ENCODE peak calls at places on chromosomes 12 and 14, in five cellular contexts. One of them, this sample, is unnamed.

GRCh38 chr12:67981236-67982164 is 7.7 kb upstream of the IFNG-AS1 start:
- DNase-seq in SIG-M5: no peak
- DNase-seq in T-helper 1 cell: no peak
- DNase-seq in left lung: no peak
- DNase-seq in GM03348: peak
- DNase-seq in this sample: no peak

GRCh38 chr14:75372260-75372659 is 55.6 kb upstream of the JDP2 start:
- DNase-seq in SIG-M5: no peak
- DNase-seq in T-helper 1 cell: no peak
- DNase-seq in left lung: no peak
- DNase-seq in GM03348: no peak
- DNase-seq in this sample: no peak

GRCh38 chr14:49972840-49973239 is 80.0 kb downstream of the ARF6 start:
- DNase-seq in SIG-M5: no peak
- DNase-seq in T-helper 1 cell: peak
- DNase-seq in left lung: peak
- DNase-seq in GM03348: peak
- DNase-seq in this sample: no peak

GRCh38 chr14:66496911-66497310 is 10.7 kb downstream of the CCDC196 start:
- DNase-seq in SIG-M5: no peak
- DNase-seq in T-helper 1 cell: no peak
- DNase-seq in left lung: no peak
- DNase-seq in GM03348: no peak
- DNase-seq in this sample: no peak

GRCh38 chr12:10562306-10562933 is 51.0 kb downstream of the MAGOHB start:
- DNase-seq in SIG-M5: no peak
- DNase-seq in T-helper 1 cell: no peak
- DNase-seq in left lung: no peak
- DNase-seq in GM03348: peak
- DNase-seq in this sample: no peak

GRCh38 chr12:75979181-75979580 is 52.4 kb downstream of the PHLDA1 start:
- DNase-seq in SIG-M5: no peak
- DNase-seq in T-helper 1 cell: no peak
- DNase-seq in left lung: no peak
- DNase-seq in GM03348: no peak
- DNase-seq in this sample: no peak

GRCh38 chr14:24944800-24945199 is 105.1 kb downstream of the STXBP6 start:
- DNase-seq in SIG-M5: no peak
- DNase-seq in T-helper 1 cell: no peak
- DNase-seq in left lung: no peak
- DNase-seq in GM03348: no peak
- DNase-seq in this sample: no peak

GRCh38 chr12:26523708-26524150 is 309.3 kb downstream of the ITPR2 start:
- DNase-seq in SIG-M5: peak
- DNase-seq in T-helper 1 cell: no peak
- DNase-seq in left lung: peak
- DNase-seq in GM03348: peak
- DNase-seq in this sample: peak

GRCh38 chr14:66992776-66993175 is 196.5 kb upstream of the GARIN2 start:
- DNase-seq in SIG-M5: no peak
- DNase-seq in T-helper 1 cell: no peak
- DNase-seq in left lung: no peak
- DNase-seq in GM03348: no peak
- DNase-seq in this sample: no peak

GRCh38 chr14:76810953-76811400 is 1.7 kb downstream of the ANGEL1 start:
- DNase-seq in SIG-M5: no peak
- DNase-seq in T-helper 1 cell: no peak
- DNase-seq in left lung: no peak
- DNase-seq in GM03348: peak
- DNase-seq in this sample: no peak

GRCh38 chr12:10385181-10385613 is 4.6 kb downstream of the KLRK1 start:
- DNase-seq in SIG-M5: no peak
- DNase-seq in T-helper 1 cell: no peak
- DNase-seq in left lung: no peak
- DNase-seq in GM03348: no peak
- DNase-seq in this sample: no peak

GRCh38 chr12:65728913-65729793 is 95.1 kb upstream of the HMGA2 start:
- DNase-seq in SIG-M5: no peak
- DNase-seq in T-helper 1 cell: no peak
- DNase-seq in left lung: no peak
- DNase-seq in GM03348: peak
- DNase-seq in this sample: no peak

GRCh38 chr12:80056845-80057244 is 42.5 kb upstream of the OTOGL start:
- DNase-seq in SIG-M5: no peak
- DNase-seq in T-helper 1 cell: no peak
- DNase-seq in left lung: no peak
- DNase-seq in GM03348: no peak
- DNase-seq in this sample: no peak

GRCh38 chr14:102901633-102902032 is 20.8 kb upstream of the AMN start:
- DNase-seq in SIG-M5: no peak
- DNase-seq in T-helper 1 cell: no peak
- DNase-seq in left lung: no peak
- DNase-seq in GM03348: no peak
- DNase-seq in this sample: no peak

GRCh38 chr14:68552597-68552996 is 240.3 kb downstream of the ZFP36L1 start:
- DNase-seq in SIG-M5: no peak
- DNase-seq in T-helper 1 cell: no peak
- DNase-seq in left lung: no peak
- DNase-seq in GM03348: peak
- DNase-seq in this sample: no peak

GRCh38 chr14:72679106-72679505 is 214.8 kb downstream of the DPF3 start:
- DNase-seq in SIG-M5: no peak
- DNase-seq in T-helper 1 cell: no peak
- DNase-seq in left lung: no peak
- DNase-seq in GM03348: no peak
- DNase-seq in this sample: no peak

GRCh38 chr14:93780811-93781210 is 7.5 kb downstream of the PRIMA1 start:
- DNase-seq in SIG-M5: no peak
- DNase-seq in T-helper 1 cell: no peak
- DNase-seq in left lung: no peak
- DNase-seq in GM03348: no peak
- DNase-seq in this sample: no peak

GRCh38 chr12:94650143-94651056 is at the start of gene TMCC3:
- DNase-seq in SIG-M5: no peak
- DNase-seq in T-helper 1 cell: peak
- DNase-seq in left lung: peak
- DNase-seq in GM03348: peak
- DNase-seq in this sample: peak

GRCh38 chr12:76713130-76713529 is 50.8 kb upstream of the ZDHHC17 start:
- DNase-seq in SIG-M5: no peak
- DNase-seq in T-helper 1 cell: no peak
- DNase-seq in left lung: no peak
- DNase-seq in GM03348: no peak
- DNase-seq in this sample: no peak

GRCh38 chr12:77720258-77720657 is 110.4 kb upstream of the NAV3 start:
- DNase-seq in SIG-M5: no peak
- DNase-seq in T-helper 1 cell: no peak
- DNase-seq in left lung: no peak
- DNase-seq in GM03348: no peak
- DNase-seq in this sample: no peak

GRCh38 chr12:76457010-76457409 is 102.6 kb downstream of the OSBPL8 start:
- DNase-seq in SIG-M5: no peak
- DNase-seq in T-helper 1 cell: no peak
- DNase-seq in left lung: no peak
- DNase-seq in GM03348: no peak
- DNase-seq in this sample: no peak

GRCh38 chr14:65948302-65948701 is 535.8 kb downstream of the FUT8 start:
- DNase-seq in SIG-M5: no peak
- DNase-seq in T-helper 1 cell: no peak
- DNase-seq in left lung: no peak
- DNase-seq in GM03348: no peak
- DNase-seq in this sample: no peak

GRCh38 chr12:46558696-46559095 is 186.1 kb upstream of the SLC38A2 start:
- DNase-seq in SIG-M5: no peak
- DNase-seq in T-helper 1 cell: no peak
- DNase-seq in left lung: no peak
- DNase-seq in GM03348: no peak
- DNase-seq in this sample: no peak

GRCh38 chr12:112163471-112164325 is 38.3 kb downstream of the TRAFD1 start:
- DNase-seq in SIG-M5: no peak
- DNase-seq in T-helper 1 cell: no peak
- DNase-seq in left lung: peak
- DNase-seq in GM03348: no peak
- DNase-seq in this sample: no peak

GRCh38 chr14:94394594-94395305 is 6.3 kb upstream of the SERPINA1 start:
- DNase-seq in SIG-M5: peak
- DNase-seq in T-helper 1 cell: no peak
- DNase-seq in left lung: peak
- DNase-seq in GM03348: peak
- DNase-seq in this sample: peak

GRCh38 chr12:98990648-98991047 is 345.6 kb downstream of the APAF1 start:
- DNase-seq in SIG-M5: no peak
- DNase-seq in T-helper 1 cell: no peak
- DNase-seq in left lung: no peak
- DNase-seq in GM03348: no peak
- DNase-seq in this sample: no peak

This sample was measured in cardiac septum.